ENCODE peak calls at places on chromosome 6, in six cellular contexts. J is stimulated activated CD8-positive, alpha-beta memory T cell treated with anti-CD3 and anti-CD28 coated beads, Interleukin-2, amount 100 ng/mL, for 1 hour; R is caudate nucleus; E is activated CD4-positive, alpha-beta T cell treated with anti-CD3 and anti-CD28 coated beads, Interleukin-2, amount 10 ng/mL, durations not matched to agents 7 days and 5 days; X is kidney tubule cell; P is non-pigmented ciliary epithelial cell. Y is an unnamed sample.

GRCh38 chr6:85404497-85405174 is 45.2 kb upstream of the NT5E start:
- DNase-seq in J (no peak), R (no peak), E (no peak), X (peak; percentile 95), P (peak; percentile 80), Y (peak; percentile 78)

GRCh38 chr6:39309942-39310531 is 4.2 kb downstream of the KCNK17 start:
- DNase-seq in J (peak; percentile 17), R (peak; percentile 63), E (peak; percentile 65), X (peak; percentile 69), P (peak; percentile 19), Y (peak; percentile 55)

GRCh38 chr6:140105857-140106256 is 731.4 kb upstream of the CITED2 start:
- DNase-seq in J (no peak), R (no peak), E (no peak), X (peak; percentile 74), P (no peak), Y (peak; percentile 20)

GRCh38 chr6:136967874-136968752 is 46.0 kb downstream of the SLC35D3 start:
- DNase-seq in J (peak; percentile 33), R (peak; percentile 43), E (peak; percentile 67), X (peak; percentile 70), P (peak; percentile 27), Y (peak; percentile 63)

GRCh38 chr6:12208190-12208589 is 82.0 kb upstream of the EDN1 start:
- DNase-seq in J (no peak), R (no peak), E (no peak), X (peak; percentile 70), P (no peak), Y (no peak)

GRCh38 chr6:155417454-155417853 is 38.2 kb downstream of the NOX3 start:
- DNase-seq in J (no peak), R (no peak), E (no peak), X (no peak), P (no peak), Y (no peak)

GRCh38 chr6:169362501-169363121 is 109.0 kb upstream of the THBS2 start:
- DNase-seq in J (no peak), R (no peak), E (no peak), X (no peak), P (no peak), Y (no peak)

GRCh38 chr6:162109466-162110040 is 618.0 kb downstream of the PRKN start:
- DNase-seq in J (no peak), R (no peak), E (no peak), X (peak; percentile 11), P (peak; percentile 79), Y (no peak)

GRCh38 chr6:133992992-133993682 is 40.1 kb downstream of the TBPL1 start:
- DNase-seq in J (no peak), R (no peak), E (no peak), X (no peak), P (no peak), Y (no peak)

GRCh38 chr6:27206806-27207205 is 40.7 kb upstream of the PRSS16 start:
- DNase-seq in J (no peak), R (no peak), E (no peak), X (no peak), P (no peak), Y (no peak)

GRCh38 chr6:158439255-158439654 is 120.6 kb upstream of the TMEM181 start:
- DNase-seq in J (no peak), R (no peak), E (no peak), X (no peak), P (no peak), Y (no peak)

GRCh38 chr6:83824831-83825230 is 28.3 kb upstream of the RIPPLY2 start:
- DNase-seq in J (no peak), R (no peak), E (no peak), X (no peak), P (no peak), Y (no peak)

Y was measured in ACHN.